ENCODE peak calls at places on chromosome 17, in five cellular contexts. G is left ventricle myocardium inferior, K is H1, L is endothelial cell of umbilical vein, D is sigmoid colon. A is an unnamed sample. For H3K4me1, the result is how much of the 10 kb centered on the place peaks cover.

GRCh38 chr17:64497565-64498035 is 746 bp upstream of the POLG2 start:
- DNase-seq in L (no peak), D (no peak), G (no peak), K (no peak), A (no peak)

GRCh38 chr17:60231691-60232090 is 81.9 kb downstream of the CA4 start:
- DNase-seq in G (no peak), K (no peak), L (no peak), D (no peak), A (no peak)

GRCh38 chr17:28935744-28936460 is 15.4 kb downstream of the PHF12 start:
- DNase-seq in G (no peak), L (no peak), D (no peak), K (no peak), A (no peak)

GRCh38 chr17:50212121-50212843 is 10.9 kb upstream of the COL1A1 start:
- DNase-seq in L (no peak), G (no peak), D (peak), K (no peak), A (no peak)

GRCh38 chr17:74430706-74431567 is 951 bp upstream of the GPRC5C start:
- DNase-seq in L (no peak), K (no peak), G (peak), D (peak), A (peak)

GRCh38 chr17:59513934-59514841 is 51.2 kb upstream of the DHX40 start:
- DNase-seq in L (peak), G (peak), K (no peak), D (peak), A (peak)

GRCh38 chr17:32551186-32551955 is 64.6 kb downstream of the CDK5R1 start:
- DNase-seq in D (no peak), K (no peak), G (no peak), L (peak), A (no peak)

GRCh38 chr17:51244041-51244440 is 15.8 kb downstream of the MBTD1 start:
- DNase-seq in G (no peak), D (no peak), L (no peak), K (no peak), A (no peak)

GRCh38 chr17:38338053-38338452 is 5.7 kb downstream of the GPR179 start:
- DNase-seq in L (no peak), D (no peak), K (no peak), G (no peak), A (no peak)

GRCh38 chr17:9918804-9919352 is 13.8 kb upstream of the RCVRN start:
- DNase-seq in K (no peak), L (no peak), G (peak), D (no peak), A (no peak)

GRCh38 chr17:77332981-77333685 is 192.4 kb downstream of the SEC14L1 start:
- DNase-seq in D (peak), G (no peak), L (no peak), K (no peak), A (no peak)

GRCh38 chr17:12089809-12090384 is 69.2 kb downstream of the MAP2K4 start:
- DNase-seq in G (no peak), D (no peak), K (no peak), L (peak), A (no peak)

GRCh38 chr17:43758497-43759174 is at the start of gene SOST:
- DNase-seq in K (no peak), G (no peak), D (peak), L (no peak), A (no peak)

DNA sequence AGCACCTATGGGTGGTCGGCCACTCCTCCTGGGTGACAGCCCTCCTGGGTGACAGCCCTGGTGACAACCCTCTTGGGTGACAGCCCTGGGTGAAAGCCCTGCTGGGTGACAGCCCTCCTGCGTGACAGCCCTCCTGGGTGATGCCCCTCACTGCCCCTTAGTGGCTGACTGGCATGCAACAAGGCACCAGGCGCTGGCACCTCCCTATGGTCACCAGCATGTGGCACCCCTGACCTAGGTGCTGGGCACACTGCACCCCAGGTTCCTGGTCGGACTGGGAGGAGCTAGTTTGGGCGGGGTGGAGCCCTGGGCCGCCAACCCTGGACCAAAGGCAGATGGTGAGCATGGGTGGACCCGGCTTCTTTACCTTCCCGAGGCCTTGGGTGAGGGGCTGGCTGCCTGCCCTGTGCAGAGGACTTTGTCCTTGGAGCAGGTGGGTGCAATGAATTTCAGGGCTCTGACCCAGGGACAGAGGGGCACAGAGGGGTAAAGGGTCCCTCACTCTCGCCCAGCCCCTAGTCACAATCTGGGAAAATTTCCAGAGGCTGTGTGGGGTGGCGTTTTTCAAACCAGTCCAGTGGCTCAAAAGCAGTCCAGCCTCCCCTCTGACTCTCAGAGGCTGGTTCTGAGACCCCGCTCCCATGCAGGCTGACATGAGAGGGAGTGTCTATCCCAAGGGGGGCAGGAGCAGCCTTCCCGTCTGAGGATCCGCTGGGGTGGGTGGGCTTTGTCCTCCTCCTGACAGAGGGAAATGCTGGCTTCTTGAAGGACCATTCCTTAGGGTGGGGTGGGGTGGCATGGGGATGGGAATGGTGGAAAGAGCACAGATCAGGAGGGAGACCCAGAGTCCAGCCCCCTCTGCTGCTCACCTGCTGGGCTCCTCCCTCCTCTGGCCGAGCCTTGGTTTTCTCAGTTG is 25.9 kb upstream of the TNFRSF13B start:
- DNase-seq in L (peak), K (no peak), D (peak), G (no peak), A (no peak)
- TF ChIP-seq CTCF in L (no peak), K (peak), D (no peak), G (no peak), A (no peak)

DNA sequence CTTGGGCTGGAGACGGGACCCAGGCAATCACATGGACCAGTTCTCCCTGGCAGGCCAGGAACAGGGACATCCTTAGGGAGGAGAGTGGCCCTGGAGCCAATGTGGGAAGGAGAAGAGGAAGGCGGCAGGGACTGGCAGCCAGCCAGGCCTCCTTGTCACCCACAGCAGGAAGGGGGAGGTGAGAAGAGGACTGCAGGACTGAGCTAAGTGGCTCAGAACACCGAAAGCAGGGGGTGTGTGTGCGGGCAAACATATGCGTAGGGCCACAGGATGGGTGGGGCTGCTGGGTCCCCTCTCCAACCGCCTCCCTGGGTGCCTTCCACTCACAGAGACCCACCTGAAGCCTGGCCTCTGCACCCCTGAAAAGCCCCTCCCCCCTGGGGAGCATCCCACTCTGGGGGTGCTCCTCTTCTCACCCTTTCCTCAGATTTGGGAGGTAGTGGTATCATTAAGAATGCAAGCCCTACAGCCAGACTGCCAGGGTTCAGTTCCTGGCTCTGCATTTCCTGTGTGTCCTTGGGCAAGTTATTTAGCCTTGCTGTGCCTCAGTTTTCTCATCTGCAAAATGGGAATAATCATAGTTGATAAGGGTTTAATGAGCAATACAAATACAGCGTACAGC is 8.1 kb downstream of the PNMT start:
- DNase-seq in K (no peak), D (no peak), G (peak), L (no peak), A (peak)
- H3K4me1 ChIP-seq in K (under half), D (under half), G (half or more), L (under half), A (under half)

GRCh38 chr17:45016823-45017222 is 34.6 kb downstream of the DCAKD start:
- DNase-seq in L (no peak), K (no peak), D (no peak), G (no peak), A (no peak)

GRCh38 chr17:45013021-45013997 is 38.1 kb downstream of the DCAKD start:
- DNase-seq in G (peak), D (peak), K (no peak), L (no peak), A (no peak)

GRCh38 chr17:45019177-45019711 is 32.2 kb downstream of the DCAKD start:
- DNase-seq in D (peak), G (peak), L (peak), K (no peak), A (peak)

GRCh38 chr17:45018514-45019176 is 32.8 kb downstream of the DCAKD start:
- DNase-seq in K (no peak), D (no peak), L (no peak), G (peak), A (no peak)

GRCh38 chr17:45016237-45016636 is 35.2 kb downstream of the DCAKD start:
- DNase-seq in D (no peak), L (no peak), G (no peak), K (no peak), A (no peak)
- TF ChIP-seq CTCF in D (no peak), L (no peak), G (no peak), K (no peak), A (no peak)

DNA sequence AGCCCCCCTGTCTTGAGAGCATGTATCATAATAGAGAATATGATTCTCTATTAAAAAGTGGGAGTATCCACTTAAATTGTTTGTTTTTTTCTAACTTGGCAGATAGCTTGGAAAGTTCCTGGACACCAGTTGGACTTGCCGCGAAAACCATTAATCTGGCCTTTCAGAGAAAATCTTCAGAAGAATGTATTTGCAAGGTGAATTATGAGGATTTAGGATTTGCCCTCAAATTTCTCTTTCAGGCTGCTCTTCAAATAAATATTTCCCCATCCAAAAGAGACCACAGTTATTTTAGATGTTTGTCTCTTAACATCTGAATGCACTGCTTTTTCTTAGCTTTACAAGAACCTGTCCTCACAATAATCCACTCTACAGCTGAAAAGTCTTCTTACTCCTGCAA is 53.4 kb downstream of the MARCHF10 start:
- DNase-seq in D (no peak), K (no peak), L (no peak), G (no peak), A (no peak)
- H3K4me1 ChIP-seq in D (under half), K (under half), L (under half), G (under half), A (under half)